ENCODE peak calls at places on chromosomes 6 and 20, in six cellular contexts. One of them, this sample, is unnamed.

GRCh38 chr6:90028080-90028778 is 134.0 kb downstream of the GJA10 start:
- DNase-seq in IMR-90: no peak
- DNase-seq in endodermal cell: no peak
- DNase-seq in astrocyte: no peak
- DNase-seq in A549: no peak
- DNase-seq in GM12878: no peak
- DNase-seq in this sample: no peak

GRCh38 chr20:24778585-24779031 is 170.5 kb upstream of the CST7 start:
- DNase-seq in IMR-90: no peak
- DNase-seq in endodermal cell: peak; percentile 26
- DNase-seq in astrocyte: no peak
- DNase-seq in A549: no peak
- DNase-seq in GM12878: no peak
- DNase-seq in this sample: no peak

GRCh38 chr6:154591220-154591619 is 80.7 kb upstream of the CNKSR3 start:
- DNase-seq in IMR-90: no peak
- DNase-seq in endodermal cell: no peak
- DNase-seq in astrocyte: no peak
- DNase-seq in A549: no peak
- DNase-seq in GM12878: no peak
- DNase-seq in this sample: no peak

GRCh38 chr20:50244352-50245149 is 53.9 kb downstream of the CEBPB start:
- DNase-seq in IMR-90: no peak
- DNase-seq in endodermal cell: no peak
- DNase-seq in astrocyte: no peak
- DNase-seq in A549: no peak
- DNase-seq in GM12878: no peak
- DNase-seq in this sample: no peak

GRCh38 chr6:82875573-82876185 is 190.0 kb downstream of the UBE3D start:
- DNase-seq in IMR-90: peak; percentile 91
- DNase-seq in endodermal cell: no peak
- DNase-seq in astrocyte: peak; percentile 88
- DNase-seq in A549: peak; percentile 51
- DNase-seq in GM12878: no peak
- DNase-seq in this sample: no peak

GRCh38 chr20:53040678-53041674 is 68.8 kb downstream of the TSHZ2 start:
- DNase-seq in IMR-90: no peak
- DNase-seq in endodermal cell: peak; percentile 48
- DNase-seq in astrocyte: peak; percentile 70
- DNase-seq in A549: no peak
- DNase-seq in GM12878: no peak
- DNase-seq in this sample: peak; percentile 60

GRCh38 chr6:50602191-50602810 is 111.0 kb upstream of the TFAP2D start:
- DNase-seq in IMR-90: peak; percentile 21
- DNase-seq in endodermal cell: no peak
- DNase-seq in astrocyte: peak; percentile 0
- DNase-seq in A549: peak; percentile 18
- DNase-seq in GM12878: no peak
- DNase-seq in this sample: no peak

GRCh38 chr6:137033828-137034227 is 10.9 kb downstream of the IL20RA start:
- DNase-seq in IMR-90: no peak
- DNase-seq in endodermal cell: no peak
- DNase-seq in astrocyte: peak; percentile 75
- DNase-seq in A549: no peak
- DNase-seq in GM12878: peak; percentile 76
- DNase-seq in this sample: no peak

GRCh38 chr6:44056392-44057237 is 70.6 kb downstream of the MRPL14 start:
- DNase-seq in IMR-90: peak; percentile 90
- DNase-seq in endodermal cell: no peak
- DNase-seq in astrocyte: peak; percentile 83
- DNase-seq in A549: no peak
- DNase-seq in GM12878: no peak
- DNase-seq in this sample: no peak

GRCh38 chr6:40112350-40112749 is 178.1 kb upstream of the MOCS1 start:
- DNase-seq in IMR-90: no peak
- DNase-seq in endodermal cell: no peak
- DNase-seq in astrocyte: no peak
- DNase-seq in A549: no peak
- DNase-seq in GM12878: no peak
- DNase-seq in this sample: no peak

GRCh38 chr20:23255658-23256385 is 94.8 kb upstream of the NXT1 start:
- DNase-seq in IMR-90: peak; percentile 83
- DNase-seq in endodermal cell: no peak
- DNase-seq in astrocyte: no peak
- DNase-seq in A549: no peak
- DNase-seq in GM12878: no peak
- DNase-seq in this sample: no peak

GRCh38 chr6:117637770-117638169 is 35.5 kb upstream of the GOPC start:
- DNase-seq in IMR-90: no peak
- DNase-seq in endodermal cell: no peak
- DNase-seq in astrocyte: no peak
- DNase-seq in A549: no peak
- DNase-seq in GM12878: no peak
- DNase-seq in this sample: no peak

GRCh38 chr6:135148889-135149288 is 32.2 kb upstream of the MYB start:
- DNase-seq in IMR-90: no peak
- DNase-seq in endodermal cell: no peak
- DNase-seq in astrocyte: no peak
- DNase-seq in A549: no peak
- DNase-seq in GM12878: no peak
- DNase-seq in this sample: no peak

GRCh38 chr20:4713401-4713800 is 8.3 kb upstream of the PRND start:
- DNase-seq in IMR-90: no peak
- DNase-seq in endodermal cell: no peak
- DNase-seq in astrocyte: peak; percentile 59
- DNase-seq in A549: peak; percentile 41
- DNase-seq in GM12878: no peak
- DNase-seq in this sample: no peak

DNA sequence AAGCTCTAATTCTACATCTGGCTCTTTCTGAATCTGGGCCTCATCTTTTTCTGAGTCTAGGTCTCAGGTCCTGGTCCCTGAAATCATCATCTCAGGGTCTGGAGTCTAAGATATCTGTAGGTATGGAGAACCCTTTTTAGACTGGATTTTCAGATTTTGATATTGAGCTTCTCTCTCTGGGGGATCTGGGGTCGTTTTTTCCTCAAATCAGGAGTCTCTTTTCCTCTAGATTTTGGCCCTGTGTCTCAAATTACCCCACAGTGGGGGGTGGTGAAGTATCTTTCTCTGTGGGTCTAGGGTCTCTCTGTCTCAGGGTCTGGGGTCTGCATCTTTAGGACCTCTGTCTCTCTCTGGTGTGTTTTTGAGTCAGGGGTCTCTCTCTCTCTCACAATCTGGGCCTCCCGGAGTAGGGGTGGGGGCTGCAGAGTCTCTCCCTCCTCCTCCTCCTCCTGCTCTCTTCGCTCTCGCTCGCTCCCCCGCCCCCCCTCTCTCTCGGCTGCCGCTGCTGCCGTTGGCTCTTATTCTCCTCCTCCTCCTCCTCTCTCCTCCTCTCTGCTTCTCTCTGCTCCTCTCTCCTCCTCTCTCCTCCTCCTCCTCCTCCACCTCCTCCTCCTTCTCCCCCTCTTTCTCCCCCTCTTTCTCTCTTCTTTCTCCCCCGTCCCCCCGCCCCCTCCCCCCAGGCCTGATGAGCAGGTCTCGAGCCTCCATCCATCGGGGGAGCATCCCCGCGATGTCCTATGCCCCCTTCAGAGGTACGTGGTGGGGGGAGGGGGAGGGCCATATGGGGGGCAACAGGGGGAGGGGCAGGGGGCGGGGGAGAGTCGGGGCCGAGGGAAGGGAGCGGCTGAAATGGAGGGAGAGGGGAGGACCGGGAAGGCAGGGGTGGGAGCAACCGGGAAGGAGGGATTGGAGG is at the start of gene SYNGAP1:
- DNase-seq in IMR-90: peak; percentile 64
- DNase-seq in endodermal cell: peak; percentile 84
- DNase-seq in astrocyte: peak; percentile 57
- DNase-seq in A549: no peak
- DNase-seq in GM12878: no peak
- DNase-seq in this sample: peak; percentile 87
- H3K4me1 ChIP-seq in IMR-90: peaks cover 28% of the 10 kb centered on the region
- H3K4me1 ChIP-seq in endodermal cell: peaks cover 4% of the 10 kb centered on the region
- H3K4me1 ChIP-seq in astrocyte: peaks cover 36% of the 10 kb centered on the region
- H3K4me1 ChIP-seq in A549: peaks cover 42% of the 10 kb centered on the region
- H3K4me1 ChIP-seq in GM12878: peaks cover 28% of the 10 kb centered on the region
- H3K4me1 ChIP-seq in this sample: peaks cover 13% of the 10 kb centered on the region

GRCh38 chr6:32083812-32084768 is 25.0 kb downstream of the TNXB start:
- DNase-seq in IMR-90: no peak
- DNase-seq in endodermal cell: no peak
- DNase-seq in astrocyte: no peak
- DNase-seq in A549: no peak
- DNase-seq in GM12878: no peak
- DNase-seq in this sample: no peak
- H3K4me1 ChIP-seq in IMR-90: peaks cover 31% of the 10 kb centered on the region
- H3K4me1 ChIP-seq in endodermal cell: no peaks in the 10 kb centered on the region
- H3K4me1 ChIP-seq in astrocyte: peaks cover 42% of the 10 kb centered on the region
- H3K4me1 ChIP-seq in A549: peaks cover 7% of the 10 kb centered on the region
- H3K4me1 ChIP-seq in GM12878: peaks cover 16% of the 10 kb centered on the region
- H3K4me1 ChIP-seq in this sample: peaks cover 14% of the 10 kb centered on the region

DNA sequence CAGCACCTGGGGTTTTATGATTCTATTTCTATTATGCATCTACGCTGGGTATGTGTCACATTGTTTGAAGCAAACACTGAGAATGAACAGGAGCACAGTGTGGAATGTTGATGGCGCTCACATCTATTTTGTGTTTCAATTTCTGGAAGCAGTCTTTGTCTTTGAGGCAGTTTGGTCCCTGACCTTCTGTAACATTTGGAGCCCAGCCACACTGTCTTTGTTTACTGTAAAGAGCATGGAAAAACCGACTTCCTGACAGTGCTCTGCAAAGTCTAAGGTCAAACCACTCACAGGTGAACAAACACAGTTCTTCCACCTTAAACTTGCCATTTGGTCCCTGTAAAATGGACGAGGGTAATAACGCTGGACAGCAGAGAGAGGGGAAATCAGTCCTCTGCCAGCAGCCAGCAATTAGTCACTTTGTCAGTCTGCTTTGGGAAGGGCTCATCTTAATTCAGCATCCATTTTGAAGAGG is 155.5 kb downstream of the PRL start:
- DNase-seq in IMR-90: peak; percentile 10
- DNase-seq in endodermal cell: no peak
- DNase-seq in astrocyte: peak; percentile 74
- DNase-seq in A549: peak; percentile 62
- DNase-seq in GM12878: no peak
- DNase-seq in this sample: no peak
- H3K4me1 ChIP-seq in IMR-90: peaks cover 5% of the 10 kb centered on the region
- H3K4me1 ChIP-seq in endodermal cell: peaks cover 9% of the 10 kb centered on the region
- H3K4me1 ChIP-seq in astrocyte: peaks cover 7% of the 10 kb centered on the region
- H3K4me1 ChIP-seq in A549: peaks cover 18% of the 10 kb centered on the region
- H3K4me1 ChIP-seq in GM12878: no peaks in the 10 kb centered on the region
- H3K4me1 ChIP-seq in this sample: no peaks in the 10 kb centered on the region

GRCh38 chr20:21796059-21796458 is 90.6 kb downstream of the PAX1 start:
- DNase-seq in IMR-90: no peak
- DNase-seq in endodermal cell: peak; percentile 73
- DNase-seq in astrocyte: no peak
- DNase-seq in A549: peak; percentile 13
- DNase-seq in GM12878: no peak
- DNase-seq in this sample: no peak
- H3K4me1 ChIP-seq in IMR-90: no peaks in the 10 kb centered on the region
- H3K4me1 ChIP-seq in endodermal cell: no peaks in the 10 kb centered on the region
- H3K4me1 ChIP-seq in astrocyte: no peaks in the 10 kb centered on the region
- H3K4me1 ChIP-seq in A549: no peaks in the 10 kb centered on the region
- H3K4me1 ChIP-seq in GM12878: no peaks in the 10 kb centered on the region
- H3K4me1 ChIP-seq in this sample: no peaks in the 10 kb centered on the region

GRCh38 chr6:119385994-119386393 is 36.4 kb upstream of the MAN1A1 start:
- DNase-seq in IMR-90: no peak
- DNase-seq in endodermal cell: no peak
- DNase-seq in astrocyte: no peak
- DNase-seq in A549: no peak
- DNase-seq in GM12878: no peak
- DNase-seq in this sample: no peak
- H3K4me1 ChIP-seq in IMR-90: no peaks in the 10 kb centered on the region
- H3K4me1 ChIP-seq in endodermal cell: peaks cover 3% of the 10 kb centered on the region
- H3K4me1 ChIP-seq in astrocyte: no peaks in the 10 kb centered on the region
- H3K4me1 ChIP-seq in A549: no peaks in the 10 kb centered on the region
- H3K4me1 ChIP-seq in GM12878: no peaks in the 10 kb centered on the region
- H3K4me1 ChIP-seq in this sample: no peaks in the 10 kb centered on the region

DNA sequence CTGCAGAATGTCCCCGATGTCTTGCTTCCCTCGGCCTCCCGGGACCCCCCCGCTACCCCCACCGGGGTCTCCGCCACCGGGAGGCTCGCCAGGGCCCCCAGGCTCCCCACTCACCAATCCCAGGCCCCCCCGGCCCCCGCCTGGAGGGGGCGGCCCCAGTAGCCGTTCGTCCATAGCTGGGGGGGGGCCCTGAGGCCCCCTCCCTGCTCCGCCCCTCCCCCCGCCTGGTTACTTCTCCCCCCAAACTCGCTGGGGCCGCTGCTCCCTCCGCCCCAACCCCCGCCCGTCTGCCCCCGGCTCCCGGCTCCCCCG is 304 bp downstream of the PBX2 start:
- DNase-seq in IMR-90: no peak
- DNase-seq in endodermal cell: no peak
- DNase-seq in astrocyte: no peak
- DNase-seq in A549: no peak
- DNase-seq in GM12878: no peak
- DNase-seq in this sample: no peak
- H3K4me1 ChIP-seq in IMR-90: peaks cover 12% of the 10 kb centered on the region
- H3K4me1 ChIP-seq in endodermal cell: peaks cover 8% of the 10 kb centered on the region
- H3K4me1 ChIP-seq in astrocyte: peaks cover 27% of the 10 kb centered on the region
- H3K4me1 ChIP-seq in A549: peaks cover 36% of the 10 kb centered on the region
- H3K4me1 ChIP-seq in GM12878: peaks cover 36% of the 10 kb centered on the region
- H3K4me1 ChIP-seq in this sample: peaks cover 5% of the 10 kb centered on the region

GRCh38 chr20:62979876-62980373 is 26.8 kb downstream of the BHLHE23 start:
- DNase-seq in IMR-90: no peak
- DNase-seq in endodermal cell: no peak
- DNase-seq in astrocyte: no peak
- DNase-seq in A549: no peak
- DNase-seq in GM12878: no peak
- DNase-seq in this sample: no peak

GRCh38 chr20:62977613-62978558 is 25.4 kb downstream of the SLC17A9 start:
- DNase-seq in IMR-90: no peak
- DNase-seq in endodermal cell: no peak
- DNase-seq in astrocyte: no peak
- DNase-seq in A549: peak; percentile 34
- DNase-seq in GM12878: peak; percentile 71
- DNase-seq in this sample: no peak

GRCh38 chr20:62979310-62979709 is 26.8 kb downstream of the SLC17A9 start:
- DNase-seq in IMR-90: no peak
- DNase-seq in endodermal cell: no peak
- DNase-seq in astrocyte: no peak
- DNase-seq in A549: no peak
- DNase-seq in GM12878: no peak
- DNase-seq in this sample: no peak

GRCh38 chr20:62980380-62980960 is 26.3 kb downstream of the BHLHE23 start:
- DNase-seq in IMR-90: no peak
- DNase-seq in endodermal cell: no peak
- DNase-seq in astrocyte: no peak
- DNase-seq in A549: no peak
- DNase-seq in GM12878: no peak
- DNase-seq in this sample: no peak

GRCh38 chr20:62978559-62978938 is 26.0 kb downstream of the SLC17A9 start:
- DNase-seq in IMR-90: no peak
- DNase-seq in endodermal cell: no peak
- DNase-seq in astrocyte: no peak
- DNase-seq in A549: no peak
- DNase-seq in GM12878: no peak
- DNase-seq in this sample: no peak
- H3K4me1 ChIP-seq in IMR-90: no peaks in the 10 kb centered on the region
- H3K4me1 ChIP-seq in endodermal cell: no peaks in the 10 kb centered on the region
- H3K4me1 ChIP-seq in astrocyte: no peaks in the 10 kb centered on the region
- H3K4me1 ChIP-seq in A549: no peaks in the 10 kb centered on the region
- H3K4me1 ChIP-seq in GM12878: peaks cover 30% of the 10 kb centered on the region
- H3K4me1 ChIP-seq in this sample: no peaks in the 10 kb centered on the region

This sample was measured in ovary.